ENCODE peak calls at places on chromosomes 3 and 15, in four cellular contexts. V is glutamatergic neuron, C is GM10248, K is omental fat pad. W is an unnamed sample.

GRCh38 chr15:71679223-71680078 is 130.9 kb upstream of the NR2E3 start:
- DNase-seq in C (no peak), K (no peak), V (no peak), W (no peak)

GRCh38 chr3:189001559-189001958 is 170.2 kb upstream of the TPRG1 start:
- DNase-seq in C (no peak), V (no peak), K (no peak), W (no peak)

GRCh38 chr3:148902173-148902791 is 37.2 kb downstream of the CPA3 start:
- DNase-seq in K (no peak), C (no peak), V (no peak), W (no peak)

GRCh38 chr15:40481671-40482070 is 10.9 kb downstream of the CHST14 start:
- DNase-seq in V (no peak), K (no peak), C (no peak), W (no peak)

GRCh38 chr15:99104788-99105515 is at the start of gene SYNM:
- DNase-seq in V (peak; percentile 85), K (no peak), C (peak; percentile 90), W (peak; percentile 84)

GRCh38 chr3:99647081-99647480 is 8.7 kb downstream of the COL8A1 start:
- DNase-seq in V (no peak), K (no peak), C (no peak), W (no peak)

GRCh38 chr15:58864602-58865419 is 68.7 kb downstream of the SLTM start:
- DNase-seq in V (peak; percentile 52), C (peak; percentile 28), K (no peak), W (no peak)

GRCh38 chr15:56984681-56985515 is 66.5 kb downstream of the TCF12 start:
- DNase-seq in K (no peak), V (no peak), C (no peak), W (no peak)

GRCh38 chr15:59335197-59335786 is 37.4 kb downstream of the MYO1E start:
- DNase-seq in V (no peak), C (no peak), K (no peak), W (no peak)

DNA sequence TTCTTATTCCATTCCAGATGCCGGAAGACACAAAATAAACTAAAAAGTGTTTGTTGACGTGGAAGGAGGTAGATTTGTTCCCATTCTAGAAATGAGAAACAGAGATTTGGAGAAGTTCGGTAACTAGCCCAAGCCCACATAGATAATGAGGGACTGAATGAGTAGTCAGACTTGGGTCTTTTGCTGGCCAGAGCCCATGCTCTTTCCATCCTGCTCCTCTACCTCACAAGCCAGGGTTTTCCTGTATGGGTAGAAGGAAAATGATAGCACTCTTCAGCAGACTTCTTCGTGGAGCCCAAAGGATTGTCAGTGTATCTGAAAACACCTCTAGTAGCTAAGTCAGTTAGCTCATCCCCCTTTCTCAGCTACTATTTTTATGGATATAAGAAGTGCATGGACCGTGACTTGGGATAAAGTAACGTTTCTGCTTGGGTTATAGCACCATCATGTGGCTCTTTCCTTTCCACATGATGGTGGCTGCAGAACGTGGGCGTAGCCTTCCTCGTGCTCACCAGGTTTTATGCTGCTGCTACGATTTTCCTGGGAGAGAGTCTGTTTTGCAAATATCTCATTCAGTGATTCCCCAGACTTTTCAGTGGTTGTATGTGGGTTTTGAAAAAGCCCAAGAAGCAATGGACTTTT is 84.6 kb downstream of the DGKG start:
- DNase-seq in C (no peak), K (no peak), V (no peak), W (no peak)
- TF ChIP-seq CTCF in C (no peak), K (no peak), V (no peak), W (peak; percentile 77)

DNA sequence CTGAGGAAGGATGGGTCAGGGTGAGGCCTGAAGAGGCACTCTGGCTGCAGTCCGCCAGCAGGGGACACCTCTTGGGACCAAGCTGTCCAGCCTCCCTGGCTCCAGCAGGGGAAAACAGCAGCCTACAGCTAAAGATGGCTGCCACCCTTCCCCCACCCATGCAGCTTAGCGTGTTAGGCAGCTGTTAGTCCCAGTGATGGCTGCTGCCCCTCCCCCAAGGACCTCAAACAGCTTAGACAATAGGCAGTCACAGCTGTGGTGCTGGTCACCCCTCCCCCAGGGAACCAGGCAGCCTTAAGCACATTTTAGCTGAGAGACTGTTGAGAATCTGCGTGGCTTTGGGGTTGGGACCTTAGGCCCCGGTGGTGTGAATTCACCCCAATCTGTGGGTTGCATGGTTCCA is 140.4 kb upstream of the CADPS start:
- DNase-seq in V (peak; percentile 83), K (no peak), C (no peak), W (no peak)
- TF ChIP-seq CTCF in V (peak; percentile 33), K (no peak), C (no peak), W (no peak)

GRCh38 chr15:43185161-43186002 is at the start of gene CCNDBP1:
- DNase-seq in C (peak; percentile 99), K (peak; percentile 89), V (peak; percentile 99), W (peak; percentile 88)
- TF ChIP-seq CTCF in C (peak; percentile 30), K (no peak), V (peak; percentile 63), W (peak; percentile 66)

GRCh38 chr3:122679085-122679466 is 1.6 kb upstream of the PARP14 start:
- DNase-seq in C (peak; percentile 67), V (peak; percentile 72), K (peak; percentile 88), W (no peak)

GRCh38 chr3:122681294-122682015 is 816 bp downstream of the PARP14 start:
- DNase-seq in V (no peak), C (no peak), K (no peak), W (no peak)

GRCh38 chr3:122680381-122681293 is at the start of gene PARP14:
- DNase-seq in C (peak; percentile 74), V (no peak), K (peak; percentile 27), W (no peak)

GRCh38 chr3:122678496-122678895 is 2.1 kb upstream of the PARP14 start:
- DNase-seq in K (no peak), C (no peak), V (no peak), W (no peak)

GRCh38 chr3:122679467-122680291 is 960 bp upstream of the PARP14 start:
- DNase-seq in K (no peak), V (no peak), C (no peak), W (no peak)
- TF ChIP-seq CTCF in K (no peak), V (peak; percentile 6), C (no peak), W (peak; percentile 23)

GRCh38 chr3:186779204-186779603 is 4.2 kb upstream of the EIF4A2 start:
- DNase-seq in V (no peak), K (no peak), C (no peak), W (no peak)

GRCh38 chr3:186772281-186772885 is 11.0 kb upstream of the EIF4A2 start:
- DNase-seq in V (peak; percentile 30), C (no peak), K (no peak), W (no peak)

GRCh38 chr3:186772886-186773417 is 10.4 kb upstream of the EIF4A2 start:
- DNase-seq in K (no peak), V (peak; percentile 52), C (peak; percentile 84), W (no peak)

GRCh38 chr3:186775999-186776398 is 7.4 kb upstream of the EIF4A2 start:
- DNase-seq in K (no peak), V (no peak), C (no peak), W (no peak)
- TF ChIP-seq CTCF in K (no peak), V (no peak), C (no peak), W (no peak)

GRCh38 chr15:37793851-37794250 is 140.6 kb upstream of the TMCO5A start:
- DNase-seq in V (no peak), C (no peak), K (no peak), W (no peak)
- TF ChIP-seq CTCF in V (no peak), C (no peak), K (no peak), W (peak; percentile 44)

GRCh38 chr3:58463942-58464271 is 28.0 kb upstream of the KCTD6 start:
- DNase-seq in V (no peak), C (no peak), K (no peak), W (no peak)
- TF ChIP-seq CTCF in V (peak; percentile 38), C (no peak), K (no peak), W (peak; percentile 4)

GRCh38 chr15:87032291-87032690 is 952.6 kb downstream of the AGBL1 start:
- DNase-seq in V (no peak), C (no peak), K (no peak), W (no peak)

GRCh38 chr15:87031545-87032230 is 952.0 kb downstream of the AGBL1 start:
- DNase-seq in V (no peak), C (no peak), K (no peak), W (no peak)

GRCh38 chr15:87034886-87035285 is 955.2 kb downstream of the AGBL1 start:
- DNase-seq in V (no peak), K (no peak), C (no peak), W (no peak)

GRCh38 chr15:87038404-87038803 is 958.7 kb downstream of the AGBL1 start:
- DNase-seq in V (no peak), C (no peak), K (no peak), W (no peak)

GRCh38 chr15:87033056-87033455 is 953.4 kb downstream of the AGBL1 start:
- DNase-seq in C (no peak), V (no peak), K (no peak), W (no peak)
- TF ChIP-seq CTCF in C (no peak), V (peak; percentile 60), K (no peak), W (peak; percentile 67)

GRCh38 chr3:194604837-194605236 is 28.4 kb downstream of the TMEM44 start:
- DNase-seq in V (no peak), C (no peak), K (no peak), W (no peak)
- TF ChIP-seq CTCF in V (no peak), C (no peak), K (no peak), W (peak; percentile 55)